ENCODE peak calls at places on chromosomes 6 and 20, in ten cellular contexts. X is hepatocyte; B is endodermal cell; N is suprapubic skin; U is uterus; A is HCT116; G is spleen; O is colonic mucosa; I is Panc1; T is CD8-positive, alpha-beta memory T cell. C is an unnamed sample. For H3K9me3, the result is how much of the 10 kb centered on the place peaks cover.

GRCh38 chr6:49327005-49327404 is 136.0 kb downstream of the MMUT start:
- DNase-seq in X (no peak), B (no peak), N (no peak), U (no peak), A (no peak), G (no peak), O (no peak), I (peak), T (no peak), C (no peak)

GRCh38 chr6:6131492-6132109 is 124.9 kb upstream of the NRN1 start:
- DNase-seq in X (peak), B (peak), N (no peak), U (no peak), A (peak), G (no peak), O (no peak), I (no peak), T (no peak), C (no peak)

GRCh38 chr6:41721396-41721795 is 14.0 kb downstream of the TFEB start:
- DNase-seq in X (no peak), B (no peak), N (no peak), U (no peak), A (no peak), G (no peak), O (no peak), I (no peak), T (no peak), C (no peak)

GRCh38 chr6:16731503-16732018 is 29.7 kb downstream of the ATXN1 start:
- DNase-seq in X (no peak), B (no peak), N (no peak), U (no peak), A (no peak), G (no peak), O (no peak), I (no peak), T (no peak), C (no peak)

GRCh38 chr6:124772733-124773319 is 189.4 kb upstream of the RNF217 start:
- DNase-seq in X (no peak), B (no peak), N (no peak), U (no peak), A (no peak), G (no peak), O (no peak), I (no peak), T (no peak), C (peak)

GRCh38 chr20:4016349-4017050 is 1.1 kb upstream of the RNF24 start:
- DNase-seq in X (no peak), B (peak), N (no peak), U (no peak), A (no peak), G (no peak), O (no peak), I (no peak), T (no peak), C (no peak)

GRCh38 chr6:87742106-87742505 is 40.1 kb upstream of the AKIRIN2 start:
- DNase-seq in X (no peak), B (no peak), N (no peak), U (no peak), A (no peak), G (peak), O (no peak), I (no peak), T (peak), C (no peak)

GRCh38 chr20:6767536-6768227 is at the start of gene BMP2:
- DNase-seq in X (peak), B (peak), N (peak), U (peak), A (no peak), G (peak), O (peak), I (no peak), T (no peak), C (no peak)

GRCh38 chr6:2990179-2990931 is 9.3 kb upstream of the NQO2 start:
- DNase-seq in X (peak), B (peak), N (no peak), U (no peak), A (no peak), G (no peak), O (peak), I (no peak), T (no peak), C (no peak)

GRCh38 chr6:56211724-56212123 is 35.7 kb downstream of the COL21A1 start:
- DNase-seq in X (no peak), B (no peak), N (no peak), U (no peak), A (no peak), G (no peak), O (no peak), I (no peak), T (no peak), C (no peak)

GRCh38 chr6:22147983-22148797 is 148.6 kb downstream of the PRL start:
- DNase-seq in X (peak), B (no peak), N (no peak), U (no peak), A (no peak), G (no peak), O (peak), I (no peak), T (no peak), C (no peak)

GRCh38 chr6:26311012-26311384 is 54.0 kb upstream of the BTN3A2 start:
- DNase-seq in X (no peak), B (peak), N (no peak), U (no peak), A (no peak), G (no peak), O (peak), I (no peak), T (no peak), C (no peak)

GRCh38 chr6:137901454-137901853 is 34.4 kb downstream of the TNFAIP3 start:
- DNase-seq in X (peak), B (no peak), N (no peak), U (no peak), A (no peak), G (no peak), O (no peak), I (no peak), T (no peak), C (no peak)

GRCh38 chr20:60138263-60139127 is 180.3 kb downstream of the CDH26 start:
- DNase-seq in X (no peak), B (no peak), N (no peak), U (peak), A (no peak), G (peak), O (peak), I (no peak), T (no peak), C (no peak)

GRCh38 chr20:16711859-16712258 is 18.0 kb upstream of the SNRPB2 start:
- DNase-seq in X (no peak), B (no peak), N (no peak), U (no peak), A (no peak), G (no peak), O (no peak), I (no peak), T (no peak), C (no peak)

GRCh38 chr20:31830406-31830981 is 11.3 kb downstream of the MYLK2 start:
- DNase-seq in X (no peak), B (no peak), N (no peak), U (no peak), A (no peak), G (peak), O (no peak), I (no peak), T (no peak), C (no peak)

GRCh38 chr6:113626470-113626869 is 230.7 kb upstream of the MARCKS start:
- DNase-seq in X (no peak), B (no peak), N (no peak), U (no peak), A (no peak), G (no peak), O (no peak), I (no peak), T (no peak), C (no peak)
- H3K4me3 ChIP-seq in X (no peak), B (no peak), N (no peak), U (no peak), A (no peak), G (no peak), O (no peak), I (no peak), T (no peak), C (no peak)

GRCh38 chr6:118562959-118563358 is 14.9 kb downstream of the PLN start:
- DNase-seq in X (no peak), B (no peak), N (no peak), U (no peak), A (no peak), G (no peak), O (no peak), I (no peak), T (no peak), C (no peak)

GRCh38 chr6:118558811-118559217 is 10.7 kb downstream of the PLN start:
- DNase-seq in X (no peak), B (no peak), N (no peak), U (no peak), A (no peak), G (no peak), O (no peak), I (no peak), T (no peak), C (peak)

GRCh38 chr6:118565317-118565960 is 17.3 kb downstream of the PLN start:
- DNase-seq in X (peak), B (no peak), N (no peak), U (no peak), A (peak), G (no peak), O (no peak), I (peak), T (no peak), C (no peak)

GRCh38 chr6:118559659-118560058 is 11.6 kb downstream of the PLN start:
- DNase-seq in X (no peak), B (no peak), N (no peak), U (no peak), A (no peak), G (no peak), O (no peak), I (no peak), T (no peak), C (no peak)

GRCh38 chr6:118562248-118562647 is 14.2 kb downstream of the PLN start:
- DNase-seq in X (no peak), B (no peak), N (no peak), U (no peak), A (no peak), G (no peak), O (no peak), I (no peak), T (no peak), C (no peak)
- H3K9me3 ChIP-seq in X (under half), B (under half), N (under half), U (under half), A (under half), G (under half), O (under half), I (under half), T (under half), C (under half)

GRCh38 chr6:108160009-108160408 is 5.8 kb upstream of the NR2E1 start:
- DNase-seq in X (no peak), B (no peak), N (no peak), U (no peak), A (no peak), G (no peak), O (no peak), I (no peak), T (no peak), C (no peak)

GRCh38 chr6:108156180-108156937 is 9.5 kb upstream of the NR2E1 start:
- DNase-seq in X (no peak), B (no peak), N (no peak), U (no peak), A (no peak), G (no peak), O (no peak), I (no peak), T (no peak), C (no peak)

GRCh38 chr6:108156938-108157233 is 8.9 kb upstream of the NR2E1 start:
- DNase-seq in X (no peak), B (no peak), N (no peak), U (no peak), A (no peak), G (no peak), O (no peak), I (no peak), T (no peak), C (no peak)

GRCh38 chr6:108157234-108157971 is 8.4 kb upstream of the NR2E1 start:
- DNase-seq in X (no peak), B (peak), N (no peak), U (no peak), A (no peak), G (no peak), O (no peak), I (no peak), T (no peak), C (no peak)

DNA sequence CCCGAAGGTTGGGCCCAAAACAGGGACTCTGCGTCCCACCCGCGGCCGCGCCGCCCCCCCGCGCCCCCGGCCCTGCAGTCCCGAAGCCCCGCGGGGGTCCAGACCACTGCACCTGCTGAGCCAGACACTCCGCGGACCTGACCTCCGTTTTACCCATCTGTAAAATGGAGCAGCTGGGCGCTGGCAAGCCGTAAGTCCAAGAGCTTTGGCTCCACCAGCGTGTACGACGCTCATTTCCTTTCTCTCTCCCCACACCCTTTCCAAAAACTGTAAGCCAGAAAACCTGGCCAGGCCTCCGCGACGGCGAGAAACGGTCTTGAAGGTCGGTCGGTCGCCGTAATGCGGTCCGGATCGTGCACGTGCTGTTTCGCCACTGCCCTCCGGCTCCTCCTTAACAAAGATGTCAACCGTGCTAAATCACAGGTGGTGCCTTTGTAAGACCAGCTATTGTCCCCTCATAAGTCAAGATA is 7.8 kb upstream of the NR2E1 start:
- DNase-seq in X (no peak), B (peak), N (no peak), U (no peak), A (no peak), G (no peak), O (no peak), I (no peak), T (no peak), C (no peak)
- H3K4me3 ChIP-seq in X (no peak), B (peak), N (peak), U (no peak), A (no peak), G (peak), O (peak), I (no peak), T (no peak), C (no peak)

GRCh38 chr20:24560571-24561485 is 91.4 kb downstream of the SYNDIG1 start:
- DNase-seq in X (peak), B (no peak), N (no peak), U (no peak), A (no peak), G (no peak), O (no peak), I (no peak), T (no peak), C (no peak)
- H3K9me3 ChIP-seq in X (under half), B (under half), N (under half), U (under half), A (under half), G (under half), O (under half), I (under half), T (under half), C (under half)

GRCh38 chr6:13045676-13046075 is 282.7 kb downstream of the TBC1D7 start:
- DNase-seq in X (no peak), B (no peak), N (no peak), U (no peak), A (no peak), G (no peak), O (no peak), I (no peak), T (no peak), C (no peak)
- H3K4me3 ChIP-seq in X (no peak), B (no peak), N (no peak), U (no peak), A (no peak), G (no peak), O (no peak), I (no peak), T (no peak), C (no peak)

GRCh38 chr20:61454053-61454452 is 202.0 kb downstream of the CDH4 start:
- DNase-seq in X (no peak), B (no peak), N (no peak), U (no peak), A (no peak), G (no peak), O (no peak), I (no peak), T (no peak), C (no peak)
- H3K9me3 ChIP-seq in X (under half), B (under half), N (under half), U (under half), A (under half), G (under half), O (under half), I (under half), T (under half), C (under half)

DNA sequence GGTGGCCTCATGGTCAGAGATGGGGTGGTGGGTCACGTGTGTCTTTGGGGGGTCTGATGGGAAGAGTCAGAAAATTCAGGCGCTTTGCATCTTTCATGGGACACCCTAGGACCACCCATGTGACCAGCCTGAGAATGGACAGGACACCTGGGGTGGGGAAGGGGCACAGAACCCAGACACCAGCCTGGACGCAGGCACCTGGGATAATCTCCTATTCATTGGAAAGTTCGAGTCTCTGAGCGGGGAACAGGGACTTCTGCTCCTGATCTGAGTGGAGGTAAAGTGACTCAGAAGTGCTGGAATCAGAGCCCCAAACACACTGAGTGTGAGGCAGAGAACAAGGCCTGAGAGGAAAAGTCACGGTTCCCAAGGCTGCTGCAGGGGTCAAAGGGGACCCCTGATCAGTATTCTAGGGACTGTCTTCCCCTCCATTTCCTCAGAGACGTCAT is 1.4 kb downstream of the HLA-B start:
- DNase-seq in X (no peak), B (no peak), N (no peak), U (no peak), A (no peak), G (no peak), O (no peak), I (no peak), T (no peak), C (no peak)
- H3K4me3 ChIP-seq in X (no peak), B (no peak), N (peak), U (peak), A (no peak), G (peak), O (peak), I (no peak), T (peak), C (no peak)

DNA sequence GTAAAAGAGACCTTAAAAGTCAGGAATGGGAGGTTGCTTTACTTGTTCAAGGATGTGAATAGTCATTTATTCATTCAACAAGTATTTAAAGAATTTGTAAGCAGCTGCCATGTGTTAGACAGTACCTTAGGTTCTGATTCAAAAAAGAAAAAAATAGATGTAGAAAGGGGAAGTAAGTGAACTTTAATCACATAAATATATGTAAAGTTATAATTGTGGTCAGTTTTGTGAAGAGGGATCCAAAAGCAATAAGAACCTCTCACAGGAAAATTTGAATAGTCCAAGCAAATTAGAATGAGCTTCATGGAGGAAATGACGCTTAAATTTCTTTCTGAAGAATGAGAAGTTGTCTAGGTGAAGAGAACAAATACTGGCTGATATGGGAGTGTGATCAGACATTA is 596.1 kb upstream of the CITED2 start:
- DNase-seq in X (no peak), B (no peak), N (no peak), U (no peak), A (no peak), G (no peak), O (no peak), I (no peak), T (no peak), C (no peak)
- H3K9me3 ChIP-seq in X (under half), B (under half), N (under half), U (under half), A (under half), G (under half), O (under half), I (under half), T (under half), C (under half)

C was measured in SK-N-MC.